ENCODE peak calls at places on chromosomes 5 and 9, in seven cellular contexts. C is AG10803; G is effector CD4-positive, alpha-beta T cell; J is left cardiac atrium; Q is pancreas; N is B cell; H is activated CD4-positive, CD25-positive, alpha-beta regulatory T cell. L is an unnamed sample.
A peak's percentile ranks its signal among the peaks of the same experiment; 100 is the strongest.

GRCh38 chr5:11251242-11251641 is 490.2 kb upstream of the DAP start:
- DNase-seq in J (no peak), G (no peak), Q (no peak), N (no peak), C (peak; percentile 1), H (no peak), L (no peak)

GRCh38 chr5:33275391-33275790 is 165.4 kb upstream of the TARS1 start:
- DNase-seq in G (no peak), N (no peak), H (no peak), Q (no peak), C (no peak), J (no peak), L (no peak)

GRCh38 chr5:43428034-43428712 is 16.0 kb upstream of the CCL28 start:
- DNase-seq in H (no peak), G (no peak), Q (no peak), N (no peak), C (peak; percentile 30), J (no peak), L (no peak)

GRCh38 chr9:36941441-36941840 is 92.6 kb downstream of the PAX5 start:
- DNase-seq in J (no peak), Q (no peak), H (no peak), N (no peak), G (no peak), C (no peak), L (no peak)

GRCh38 chr5:98455660-98456059 is 317.8 kb upstream of the RGMB start:
- DNase-seq in J (no peak), G (no peak), N (no peak), Q (no peak), C (peak; percentile 74), H (no peak), L (no peak)

GRCh38 chr5:58922392-58923171 is 339.7 kb downstream of the RAB3C start:
- DNase-seq in H (no peak), C (peak; percentile 61), G (no peak), N (no peak), J (peak; percentile 83), Q (peak; percentile 74), L (no peak)

GRCh38 chr9:70136632-70137031 is 93.0 kb downstream of the MAMDC2 start:
- DNase-seq in G (no peak), H (no peak), Q (no peak), N (no peak), J (no peak), C (peak; percentile 54), L (no peak)

GRCh38 chr5:180467028-180467427 is 27.2 kb upstream of the CNOT6 start:
- DNase-seq in C (peak; percentile 35), N (no peak), H (no peak), Q (peak; percentile 40), J (peak; percentile 67), G (no peak), L (no peak)

GRCh38 chr5:58459860-58460726 is at the start of gene PLK2:
- DNase-seq in N (peak; percentile 94), C (peak; percentile 94), G (peak; percentile 86), Q (peak; percentile 97), H (peak; percentile 75), J (peak; percentile 94), L (peak; percentile 88)

GRCh38 chr9:83432104-83432627 is 106.0 kb downstream of the FRMD3 start:
- DNase-seq in Q (peak; percentile 93), H (no peak), N (no peak), J (peak; percentile 75), G (no peak), C (peak; percentile 87), L (no peak)

GRCh38 chr5:18312016-18312415 is 677.8 kb downstream of the TAF11L14 start:
- DNase-seq in N (no peak), Q (no peak), C (no peak), G (no peak), H (no peak), J (no peak), L (no peak)

GRCh38 chr5:69213513-69214215 is 21.0 kb upstream of the CDK7 start:
- DNase-seq in G (no peak), N (no peak), H (no peak), J (no peak), C (peak; percentile 74), Q (no peak), L (no peak)

GRCh38 chr5:137142371-137143243 is 356.5 kb downstream of the SPOCK1 start:
- DNase-seq in C (peak; percentile 97), G (no peak), J (peak; percentile 70), H (no peak), Q (no peak), N (no peak), L (no peak)

GRCh38 chr5:137696481-137696880 is 39.4 kb downstream of the KLHL3 start:
- DNase-seq in G (no peak), N (no peak), H (no peak), Q (no peak), J (no peak), C (no peak), L (no peak)

GRCh38 chr9:71984388-71985069 is 73.1 kb downstream of the C9orf85 start:
- DNase-seq in N (no peak), Q (no peak), J (peak; percentile 56), C (peak; percentile 90), G (no peak), H (no peak), L (no peak)

GRCh38 chr5:98999631-99000030 is 70.8 kb upstream of the CHD1 start:
- DNase-seq in Q (no peak), G (no peak), C (no peak), N (no peak), H (no peak), J (no peak), L (no peak)